ENCODE peak calls at places on chromosomes 1 and 21, in nine cellular contexts. One of them, this sample, is unnamed.

GRCh38 chr1:150268342-150268705 is 492 bp downstream of the APH1A start:
- DNase-seq in NCI-H774: no peak
- DNase-seq in cardiac muscle cell: peak
- DNase-seq in DMS153: no peak
- DNase-seq in stimulated activated CD4-positive, alpha-beta T cell treated with anti-CD3 and anti-CD28 coated beads, Interleukin-4, amount 100 ng/mL, for 24 hours: peak
- DNase-seq in PC-9: peak
- DNase-seq in T-cell: peak
- DNase-seq in iPS DF 19.7: no peak
- DNase-seq in brain microvascular endothelial cell: no peak
- DNase-seq in this sample: no peak

GRCh38 chr1:28983509-28984310 is 69.3 kb downstream of the EPB41 start:
- DNase-seq in T-cell: no peak
- DNase-seq in cardiac muscle cell: no peak
- DNase-seq in NCI-H774: no peak
- DNase-seq in PC-9: no peak
- DNase-seq in DMS153: no peak
- DNase-seq in brain microvascular endothelial cell: no peak
- DNase-seq in iPS DF 19.7: no peak
- DNase-seq in stimulated activated CD4-positive, alpha-beta T cell treated with anti-CD3 and anti-CD28 coated beads, Interleukin-4, amount 100 ng/mL, for 24 hours: no peak
- DNase-seq in this sample: peak

GRCh38 chr1:248625166-248625565 is 9.7 kb downstream of the OR2T11 start:
- DNase-seq in cardiac muscle cell: no peak
- DNase-seq in NCI-H774: no peak
- DNase-seq in brain microvascular endothelial cell: no peak
- DNase-seq in PC-9: no peak
- DNase-seq in iPS DF 19.7: no peak
- DNase-seq in DMS153: no peak
- DNase-seq in stimulated activated CD4-positive, alpha-beta T cell treated with anti-CD3 and anti-CD28 coated beads, Interleukin-4, amount 100 ng/mL, for 24 hours: no peak
- DNase-seq in T-cell: no peak
- DNase-seq in this sample: no peak

GRCh38 chr21:43297989-43298388 is 128.9 kb downstream of the SIK1 start:
- DNase-seq in NCI-H774: no peak
- DNase-seq in iPS DF 19.7: no peak
- DNase-seq in T-cell: no peak
- DNase-seq in DMS153: no peak
- DNase-seq in cardiac muscle cell: no peak
- DNase-seq in PC-9: no peak
- DNase-seq in brain microvascular endothelial cell: no peak
- DNase-seq in stimulated activated CD4-positive, alpha-beta T cell treated with anti-CD3 and anti-CD28 coated beads, Interleukin-4, amount 100 ng/mL, for 24 hours: no peak
- DNase-seq in this sample: no peak

GRCh38 chr1:208006258-208006920 is 95.5 kb upstream of the CD34 start:
- DNase-seq in T-cell: no peak
- DNase-seq in PC-9: no peak
- DNase-seq in stimulated activated CD4-positive, alpha-beta T cell treated with anti-CD3 and anti-CD28 coated beads, Interleukin-4, amount 100 ng/mL, for 24 hours: no peak
- DNase-seq in NCI-H774: no peak
- DNase-seq in cardiac muscle cell: peak
- DNase-seq in iPS DF 19.7: no peak
- DNase-seq in DMS153: no peak
- DNase-seq in brain microvascular endothelial cell: no peak
- DNase-seq in this sample: no peak

GRCh38 chr1:109151146-109151545 is 37.2 kb downstream of the ELAPOR1 start:
- DNase-seq in iPS DF 19.7: peak
- DNase-seq in brain microvascular endothelial cell: peak
- DNase-seq in NCI-H774: peak
- DNase-seq in PC-9: peak
- DNase-seq in DMS153: peak
- DNase-seq in T-cell: no peak
- DNase-seq in stimulated activated CD4-positive, alpha-beta T cell treated with anti-CD3 and anti-CD28 coated beads, Interleukin-4, amount 100 ng/mL, for 24 hours: no peak
- DNase-seq in cardiac muscle cell: peak
- DNase-seq in this sample: peak

GRCh38 chr1:1068374-1069060 is 5.6 kb downstream of the RNF223 start:
- DNase-seq in T-cell: peak
- DNase-seq in DMS153: peak
- DNase-seq in iPS DF 19.7: no peak
- DNase-seq in stimulated activated CD4-positive, alpha-beta T cell treated with anti-CD3 and anti-CD28 coated beads, Interleukin-4, amount 100 ng/mL, for 24 hours: no peak
- DNase-seq in PC-9: peak
- DNase-seq in cardiac muscle cell: no peak
- DNase-seq in brain microvascular endothelial cell: no peak
- DNase-seq in NCI-H774: peak
- DNase-seq in this sample: no peak

GRCh38 chr1:194366705-194367104 is 1180.3 kb upstream of the B3GALT2 start:
- DNase-seq in brain microvascular endothelial cell: no peak
- DNase-seq in PC-9: no peak
- DNase-seq in cardiac muscle cell: no peak
- DNase-seq in NCI-H774: no peak
- DNase-seq in T-cell: no peak
- DNase-seq in iPS DF 19.7: no peak
- DNase-seq in DMS153: no peak
- DNase-seq in stimulated activated CD4-positive, alpha-beta T cell treated with anti-CD3 and anti-CD28 coated beads, Interleukin-4, amount 100 ng/mL, for 24 hours: no peak
- DNase-seq in this sample: no peak